ENCODE peak calls at places on chromosomes 3 and 15, in five cellular contexts. D, L, U, C and P are unnamed samples.

GRCh38 chr15:59401810-59402569 is 29.3 kb upstream of the MYO1E start:
- DNase-seq in D (no peak), U (no peak), L (no peak), C (peak), P (no peak)

GRCh38 chr3:71582612-71583568 is 638 bp downstream of the FOXP1 start:
- DNase-seq in D (peak), U (peak), L (peak), C (peak), P (peak)

GRCh38 chr3:194268659-194269487 is 82.3 kb downstream of the CPN2 start:
- DNase-seq in L (no peak), D (no peak), U (no peak), C (no peak), P (no peak)

GRCh38 chr3:180678231-180678630 is 1.1 kb downstream of the CCDC39 start:
- DNase-seq in L (no peak), C (no peak), D (no peak), U (no peak), P (no peak)

GRCh38 chr3:46706771-46707582 is 5.8 kb downstream of the TMIE start:
- DNase-seq in C (no peak), U (no peak), L (no peak), D (no peak), P (no peak)

GRCh38 chr3:107845355-107846281 is 245.2 kb downstream of the CD47 start:
- DNase-seq in D (no peak), L (no peak), U (no peak), C (no peak), P (no peak)

GRCh38 chr15:89672221-89673161 is 6.7 kb downstream of the PLIN1 start:
- DNase-seq in U (peak), D (no peak), C (no peak), L (no peak), P (no peak)

GRCh38 chr3:136612512-136612911 is 139.7 kb downstream of the STAG1 start:
- DNase-seq in D (no peak), C (no peak), L (peak), U (no peak), P (no peak)

GRCh38 chr3:78569820-78570219 is 1198.0 kb downstream of the ROBO1 start:
- DNase-seq in L (no peak), C (no peak), U (no peak), D (no peak), P (no peak)

GRCh38 chr3:183845608-183846288 is 20.4 kb upstream of the MAP6D1 start:
- DNase-seq in L (peak), U (no peak), D (no peak), C (no peak), P (no peak)

GRCh38 chr3:118540826-118541225 is 493.8 kb downstream of the IGSF11 start:
- DNase-seq in U (no peak), D (no peak), C (no peak), L (no peak), P (no peak)